ENCODE peak calls at places on chromosomes 12 and 14, in six cellular contexts. I, F, T, N, Q and Y are unnamed samples.

GRCh38 chr14:104112609-104113571 is 25.5 kb upstream of the KIF26A start:
- DNase-seq in I (no peak), N (no peak), Q (no peak), T (no peak), F (no peak), Y (peak; percentile 33)

GRCh38 chr14:61620130-61620946 is 75.0 kb upstream of the HIF1A start:
- DNase-seq in T (no peak), F (peak; percentile 93), I (no peak), N (no peak), Q (no peak), Y (no peak)

GRCh38 chr12:93778306-93778705 is 101.1 kb downstream of the CRADD start:
- DNase-seq in I (no peak), Q (no peak), T (peak; percentile 76), F (peak; percentile 58), N (no peak), Y (no peak)

GRCh38 chr14:104376202-104377140 is 203.1 kb upstream of the C14orf180 start:
- DNase-seq in I (no peak), F (no peak), T (no peak), Q (no peak), N (no peak), Y (no peak)

GRCh38 chr12:3491938-3492867 is 1.2 kb downstream of the PRMT8 start:
- DNase-seq in I (peak; percentile 10), F (peak; percentile 51), N (peak; percentile 75), T (no peak), Q (peak; percentile 95), Y (peak; percentile 88)

GRCh38 chr12:91818236-91819131 is 327.2 kb downstream of the BTG1 start:
- DNase-seq in T (no peak), N (no peak), Q (peak; percentile 5), F (peak; percentile 44), I (no peak), Y (no peak)

GRCh38 chr14:65231286-65231980 is 129.1 kb upstream of the MAX start:
- DNase-seq in N (no peak), I (no peak), Q (no peak), F (no peak), T (no peak), Y (no peak)

GRCh38 chr14:20631821-20632389 is 9.6 kb downstream of the OR6S1 start:
- DNase-seq in N (no peak), Q (peak; percentile 71), I (no peak), F (peak; percentile 61), T (peak; percentile 25), Y (peak; percentile 59)

GRCh38 chr12:110903511-110903910 is 16.9 kb downstream of the MYL2 start:
- DNase-seq in I (no peak), T (no peak), F (no peak), Q (no peak), N (no peak), Y (no peak)

GRCh38 chr12:80655751-80656150 is 51.7 kb upstream of the MYF6 start:
- DNase-seq in F (no peak), T (no peak), N (no peak), I (no peak), Q (no peak), Y (no peak)

GRCh38 chr12:4290011-4290790 is 16.6 kb downstream of the CCND2 start:
- DNase-seq in N (no peak), F (no peak), Q (no peak), I (no peak), T (no peak), Y (no peak)

GRCh38 chr14:96042218-96042930 is 3.2 kb downstream of the C14orf132 start:
- DNase-seq in I (no peak), F (peak; percentile 54), Q (no peak), N (no peak), T (no peak), Y (no peak)

GRCh38 chr14:69298131-69299071 is 38.4 kb downstream of the GALNT16 start:
- DNase-seq in N (no peak), Q (peak; percentile 37), F (no peak), T (no peak), I (no peak), Y (no peak)

GRCh38 chr12:52517005-52517835 is 3.0 kb downstream of the KRT5 start:
- DNase-seq in Q (no peak), N (no peak), F (no peak), T (no peak), I (no peak), Y (no peak)

GRCh38 chr14:77208266-77208978 is 26.8 kb downstream of the TMEM63C start:
- DNase-seq in I (no peak), N (peak; percentile 85), F (peak; percentile 49), Q (peak; percentile 92), T (peak; percentile 33), Y (peak; percentile 73)

GRCh38 chr14:24171422-24172260 is at the start of gene REC8:
- DNase-seq in T (no peak), I (peak; percentile 92), Q (peak; percentile 99), F (peak; percentile 97), N (peak; percentile 94), Y (peak; percentile 92)

GRCh38 chr14:64465856-64466554 is 706 bp downstream of the AKAP5 start:
- DNase-seq in N (peak; percentile 22), I (no peak), Q (peak; percentile 81), T (no peak), F (peak; percentile 60), Y (no peak)

GRCh38 chr12:28814246-28814645 is 334.8 kb upstream of the FAR2 start:
- DNase-seq in F (no peak), T (no peak), I (no peak), N (no peak), Q (no peak), Y (no peak)

GRCh38 chr14:93903342-93904184 is 23.6 kb upstream of the FAM181A start:
- DNase-seq in Q (peak; percentile 74), T (no peak), F (no peak), I (no peak), N (peak; percentile 27), Y (no peak)

GRCh38 chr12:57046947-57047890 is 2.7 kb downstream of the MYO1A start:
- DNase-seq in I (no peak), F (no peak), Q (no peak), T (no peak), N (no peak), Y (no peak)

GRCh38 chr12:130870442-130871285 is 1.2 kb upstream of the RAN start:
- DNase-seq in N (peak; percentile 44), T (peak; percentile 53), Q (peak; percentile 86), I (peak; percentile 50), F (peak; percentile 92), Y (peak; percentile 61)

GRCh38 chr14:80787876-80788275 is 153.7 kb downstream of the CEP128 start:
- DNase-seq in I (no peak), F (no peak), T (no peak), N (no peak), Q (no peak), Y (no peak)

GRCh38 chr12:50581226-50582184 is 76.7 kb downstream of the DIP2B start:
- DNase-seq in N (no peak), F (peak; percentile 82), Q (peak; percentile 17), I (no peak), T (no peak), Y (no peak)

GRCh38 chr12:101784376-101784775 is 45.1 kb upstream of the SYCP3 start:
- DNase-seq in N (no peak), F (no peak), Q (no peak), T (no peak), I (no peak), Y (no peak)

GRCh38 chr12:93214523-93215289 is 163.0 kb upstream of the NUDT4 start:
- DNase-seq in Q (no peak), T (no peak), F (no peak), I (no peak), N (no peak), Y (no peak)

GRCh38 chr14:54719406-54719805 is 152.5 kb downstream of the SAMD4A start:
- DNase-seq in Q (no peak), F (no peak), I (no peak), T (no peak), N (no peak), Y (no peak)

GRCh38 chr12:90064759-90065158 is 356.1 kb upstream of the ATP2B1 start:
- DNase-seq in Q (no peak), T (no peak), F (no peak), I (no peak), N (no peak), Y (no peak)

GRCh38 chr14:32675433-32675832 is 263.2 kb upstream of the NPAS3 start:
- DNase-seq in T (no peak), Q (no peak), N (no peak), F (no peak), I (no peak), Y (no peak)

GRCh38 chr14:33408291-33408690 is 469.6 kb downstream of the NPAS3 start:
- DNase-seq in F (no peak), T (no peak), I (no peak), Q (no peak), N (no peak), Y (no peak)

GRCh38 chr14:39704581-39704980 is 272.3 kb upstream of the FBXO33 start:
- DNase-seq in I (no peak), T (no peak), N (no peak), F (no peak), Q (no peak), Y (no peak)
- TF ChIP-seq CTCF in I (peak; percentile 15), T (no peak), N (peak; percentile 31), F (no peak), Q (peak; percentile 18), Y (no peak)

DNA sequence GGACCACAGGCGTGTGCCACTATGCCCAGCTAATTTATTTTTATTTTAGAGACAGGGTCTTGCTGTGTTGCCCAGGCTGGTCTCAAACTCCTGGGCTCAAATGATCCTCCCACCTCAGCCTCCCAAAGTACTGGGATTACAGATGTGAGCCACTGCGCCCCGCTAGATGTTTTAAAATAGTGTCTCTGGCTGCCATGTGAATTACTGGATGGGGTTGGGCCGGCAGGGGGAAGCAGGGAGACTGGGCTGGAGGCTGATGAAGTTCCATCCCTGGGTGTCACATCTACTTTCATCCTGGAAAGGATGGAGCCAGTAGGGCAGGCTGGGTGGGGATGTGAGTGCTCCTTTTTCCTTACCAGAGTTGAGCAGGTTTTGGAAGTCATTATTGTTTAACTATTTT is 46.1 kb downstream of the DNAH10 start:
- DNase-seq in I (no peak), F (no peak), N (peak; percentile 11), Q (peak; percentile 23), T (no peak), Y (no peak)
- TF ChIP-seq CTCF in I (peak; percentile 6), F (no peak), N (peak; percentile 43), Q (peak; percentile 44), T (no peak), Y (no peak)

GRCh38 chr12:16449459-16449858 is 102.0 kb downstream of the MGST1 start:
- DNase-seq in N (no peak), T (no peak), Q (no peak), F (no peak), I (no peak), Y (no peak)
- TF ChIP-seq CTCF in N (no peak), T (no peak), Q (no peak), F (no peak), I (no peak), Y (no peak)

GRCh38 chr12:45184145-45184958 is 31.5 kb upstream of the ANO6 start:
- DNase-seq in F (no peak), Q (no peak), I (no peak), N (no peak), T (no peak), Y (no peak)

GRCh38 chr12:45182511-45182910 is 33.4 kb upstream of the ANO6 start:
- DNase-seq in Q (no peak), I (no peak), F (peak; percentile 10), T (no peak), N (no peak), Y (no peak)

GRCh38 chr12:45178771-45179170 is 37.1 kb upstream of the ANO6 start:
- DNase-seq in Q (no peak), I (no peak), N (no peak), F (no peak), T (no peak), Y (no peak)

GRCh38 chr12:45186762-45187161 is 29.1 kb upstream of the ANO6 start:
- DNase-seq in Q (no peak), F (no peak), I (no peak), T (no peak), N (no peak), Y (no peak)

GRCh38 chr12:45183263-45183662 is 32.6 kb upstream of the ANO6 start:
- DNase-seq in I (no peak), T (no peak), Q (no peak), N (no peak), F (peak; percentile 49), Y (no peak)
- TF ChIP-seq CTCF in I (peak; percentile 42), T (no peak), Q (peak; percentile 37), N (peak; percentile 44), F (peak; percentile 55), Y (peak; percentile 25)